ENCODE peak calls at places on chromosomes 16 and 17, in nine cellular contexts. M is stomach; B is cardiac muscle cell; K is esophagus squamous epithelium; G is choroid plexus epithelial cell; A is mesendoderm; L is astrocyte of the spinal cord; P is CD4-positive, CD25-positive, alpha-beta regulatory T cell; F is left ventricle myocardium inferior. Z is an unnamed sample.
A peak's percentile ranks its signal among the peaks of the same experiment; 100 is the strongest.

GRCh38 chr17:16371742-16372141 is 9.1 kb upstream of the UBB start:
- DNase-seq in M (no peak), B (peak; percentile 55), K (no peak), G (peak; percentile 94), A (no peak), L (peak; percentile 60), P (no peak), F (no peak), Z (peak; percentile 88)

GRCh38 chr16:24580665-24581064 is 41.3 kb downstream of the RBBP6 start:
- DNase-seq in M (no peak), B (peak; percentile 55), K (no peak), G (peak; percentile 75), A (no peak), L (peak; percentile 49), P (no peak), F (no peak), Z (peak; percentile 36)

GRCh38 chr17:40373999-40374398 is 9.5 kb upstream of the GJD3 start:
- DNase-seq in M (no peak), B (no peak), K (no peak), G (no peak), A (no peak), L (no peak), P (no peak), F (no peak), Z (no peak)

GRCh38 chr16:83959621-83960434 is 6.8 kb downstream of the OSGIN1 start:
- DNase-seq in M (no peak), B (peak; percentile 30), K (no peak), G (peak; percentile 8), A (no peak), L (no peak), P (no peak), F (peak; percentile 48), Z (no peak)

GRCh38 chr16:72195609-72196008 is 23.7 kb upstream of the PMFBP1 start:
- DNase-seq in M (no peak), B (no peak), K (no peak), G (peak; percentile 13), A (peak; percentile 47), L (no peak), P (no peak), F (no peak), Z (no peak)

GRCh38 chr17:47267354-47267828 is 13.8 kb downstream of the ITGB3 start:
- DNase-seq in M (no peak), B (peak; percentile 72), K (no peak), G (peak; percentile 91), A (peak; percentile 34), L (peak; percentile 98), P (no peak), F (no peak), Z (peak; percentile 42)

GRCh38 chr17:72510454-72511016 is 389.7 kb downstream of the SOX9 start:
- DNase-seq in M (no peak), B (peak; percentile 19), K (no peak), G (peak; percentile 73), A (no peak), L (peak; percentile 70), P (no peak), F (no peak), Z (no peak)

GRCh38 chr17:57892820-57893595 is 43.2 kb upstream of the MRPS23 start:
- DNase-seq in M (peak; percentile 81), B (peak; percentile 99), K (peak; percentile 30), G (peak; percentile 97), A (peak; percentile 96), L (peak; percentile 98), P (no peak), F (peak; percentile 91), Z (peak; percentile 93)

GRCh38 chr16:12426122-12426521 is 377.6 kb downstream of the CPPED1 start:
- DNase-seq in M (no peak), B (peak; percentile 18), K (no peak), G (peak; percentile 21), A (peak; percentile 54), L (peak; percentile 36), P (no peak), F (no peak), Z (no peak)

GRCh38 chr17:5975651-5976050 is 94.5 kb upstream of the WSCD1 start:
- DNase-seq in M (no peak), B (no peak), K (no peak), G (no peak), A (peak; percentile 12), L (no peak), P (no peak), F (no peak), Z (no peak)

GRCh38 chr16:67661101-67661661 is 421 bp downstream of the PARD6A start:
- DNase-seq in M (no peak), B (peak; percentile 42), K (no peak), G (peak; percentile 67), A (peak; percentile 91), L (peak; percentile 51), P (no peak), F (no peak), Z (peak; percentile 61)

GRCh38 chr17:28370035-28370743 is at the start of gene VTN:
- DNase-seq in M (peak; percentile 47), B (peak; percentile 91), K (no peak), G (peak; percentile 26), A (peak; percentile 97), L (no peak), P (no peak), F (peak; percentile 46), Z (no peak)

GRCh38 chr17:38660097-38661026 is 14.4 kb downstream of the EPOP start:
- DNase-seq in M (no peak), B (no peak), K (no peak), G (no peak), A (peak; percentile 29), L (no peak), P (no peak), F (no peak), Z (no peak)

GRCh38 chr16:69514366-69514765 is 51.4 kb upstream of the NFAT5 start:
- DNase-seq in M (no peak), B (no peak), K (no peak), G (no peak), A (no peak), L (no peak), P (no peak), F (no peak), Z (peak; percentile 42)

GRCh38 chr17:33039874-33040273 is 48.2 kb downstream of the SPACA3 start:
- DNase-seq in M (no peak), B (peak; percentile 84), K (no peak), G (peak; percentile 69), A (no peak), L (no peak), P (no peak), F (no peak), Z (peak; percentile 88)

GRCh38 chr16:27230562-27230991 is 27.3 kb downstream of the KDM8 start:
- DNase-seq in M (peak; percentile 76), B (no peak), K (no peak), G (no peak), A (no peak), L (no peak), P (peak; percentile 54), F (no peak), Z (no peak)

GRCh38 chr16:83698964-83699363 is 108.8 kb upstream of the HSBP1 start:
- DNase-seq in M (no peak), B (no peak), K (no peak), G (no peak), A (no peak), L (no peak), P (no peak), F (no peak), Z (no peak)

GRCh38 chr16:84530590-84530989 is 26.1 kb upstream of the MEAK7 start:
- DNase-seq in M (no peak), B (no peak), K (no peak), G (no peak), A (no peak), L (no peak), P (no peak), F (no peak), Z (no peak)

GRCh38 chr17:78838574-78839005 is 2.0 kb downstream of the USP36 start:
- DNase-seq in M (peak; percentile 82), B (no peak), K (no peak), G (no peak), A (no peak), L (no peak), P (no peak), F (no peak), Z (peak; percentile 13)

DNA sequence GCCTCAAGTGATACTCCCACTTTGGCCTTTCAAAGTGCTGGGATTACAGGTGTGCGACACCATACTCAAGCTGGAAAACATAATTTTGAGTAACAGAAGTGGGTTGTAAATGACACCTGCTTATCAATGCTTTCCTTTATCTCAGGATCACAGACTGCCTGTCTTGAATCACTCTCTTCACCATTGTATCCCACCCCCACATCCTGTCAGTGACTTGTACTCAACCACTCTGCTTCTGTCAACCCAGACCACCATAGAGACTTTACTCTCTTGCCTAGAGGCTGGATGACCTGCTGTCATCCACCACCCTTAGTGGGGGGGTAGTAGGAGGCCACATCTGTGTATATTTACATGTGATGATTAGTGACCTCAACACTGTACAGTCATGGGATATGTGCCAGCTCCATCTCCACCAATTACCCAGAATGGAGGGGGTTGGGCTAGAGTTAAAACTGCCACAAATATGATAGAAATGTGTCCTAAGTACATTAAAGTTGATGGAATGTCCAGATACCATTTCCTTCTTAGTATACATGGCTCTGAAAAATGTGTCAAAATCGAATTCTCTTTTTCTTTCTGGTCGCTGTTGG is 338.7 kb downstream of the GRIN2A start:
- DNase-seq in M (no peak), B (no peak), K (no peak), G (no peak), A (no peak), L (no peak), P (no peak), F (no peak), Z (no peak)
- H3K4me3 ChIP-seq in M (no peak overlapping the region), B (no peak overlapping the region), K (no peak overlapping the region), G (no peak overlapping the region), A (no peak overlapping the region), L (no peak overlapping the region), P (no peak overlapping the region), F (no peak overlapping the region), Z (no peak overlapping the region)

DNA sequence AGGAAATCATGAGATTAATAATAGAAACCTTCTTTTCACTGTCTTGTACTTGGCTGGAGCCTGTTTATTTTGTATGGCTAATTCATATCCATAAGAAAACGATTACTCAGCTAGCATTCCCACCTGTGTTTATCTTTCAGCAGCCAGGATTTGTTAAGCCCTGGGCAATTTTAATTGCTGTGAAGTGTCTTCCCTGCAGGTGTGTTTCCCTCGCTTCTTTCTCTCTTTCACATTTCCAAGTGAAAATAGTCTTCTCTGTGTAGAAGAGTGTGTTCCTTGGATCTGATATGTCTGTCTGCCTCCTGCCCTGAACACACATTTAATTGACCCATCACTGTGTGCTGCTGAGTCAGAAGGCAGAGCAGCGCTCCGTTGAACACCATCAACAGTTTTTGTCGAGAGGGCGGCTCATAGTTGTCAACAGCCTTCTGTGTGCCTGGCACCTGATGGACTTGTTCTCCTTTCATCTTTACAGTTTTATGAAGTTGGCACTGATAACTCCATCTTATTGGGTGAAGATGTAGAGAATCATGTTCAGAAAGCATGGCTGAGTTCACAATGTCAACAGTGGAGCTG is 83.2 kb downstream of the SPECC1 start:
- DNase-seq in M (no peak), B (no peak), K (no peak), G (peak; percentile 30), A (no peak), L (peak; percentile 5), P (no peak), F (no peak), Z (peak; percentile 15)
- H3K4me3 ChIP-seq in M (no peak overlapping the region), B (no peak overlapping the region), K (no peak overlapping the region), G (no peak overlapping the region), A (no peak overlapping the region), L (no peak overlapping the region), P (no peak overlapping the region), F (peak overlapping the region; percentile 10), Z (no peak overlapping the region)

GRCh38 chr17:76421054-76421427 is 31.9 kb downstream of the UBE2O start:
- DNase-seq in M (no peak), B (peak; percentile 32), K (no peak), G (peak; percentile 28), A (peak; percentile 63), L (no peak), P (no peak), F (no peak), Z (no peak)
- H3K4me3 ChIP-seq in M (no peak overlapping the region), B (no peak overlapping the region), K (no peak overlapping the region), G (no peak overlapping the region), A (no peak overlapping the region), L (no peak overlapping the region), P (no peak overlapping the region), F (no peak overlapping the region), Z (no peak overlapping the region)

GRCh38 chr16:79270011-79270410 is 330.5 kb downstream of the MAF start:
- DNase-seq in M (no peak), B (no peak), K (no peak), G (no peak), A (no peak), L (no peak), P (no peak), F (no peak), Z (no peak)
- H3K4me3 ChIP-seq in M (no peak overlapping the region), B (no peak overlapping the region), K (no peak overlapping the region), G (no peak overlapping the region), A (no peak overlapping the region), L (no peak overlapping the region), P (peak overlapping the region; percentile 7), F (no peak overlapping the region), Z (no peak overlapping the region)

Z was measured in epithelial cell of esophagus.